ENCODE peak calls at places on chromosomes 3 and 15, in four cellular contexts. One of them, this sample, is unnamed.
A peak's percentile ranks its signal among the peaks of the same experiment; 100 is the strongest.

GRCh38 chr3:142468456-142468855 is 20.6 kb upstream of the XRN1 start:
- DNase-seq in fibroblast of lung: no peak
- DNase-seq in GM23338: no peak
- DNase-seq in GM23248: no peak
- DNase-seq in this sample: no peak

GRCh38 chr3:4750306-4751056 is 228.8 kb upstream of the BHLHE40 start:
- DNase-seq in GM23248: peak; percentile 62
- DNase-seq in fibroblast of lung: peak; percentile 93
- DNase-seq in GM23338: no peak
- DNase-seq in this sample: peak; percentile 91

GRCh38 chr3:142213298-142213697 is 12.1 kb downstream of the GK5 start:
- DNase-seq in GM23338: no peak
- DNase-seq in GM23248: peak; percentile 31
- DNase-seq in fibroblast of lung: peak; percentile 39
- DNase-seq in this sample: no peak

GRCh38 chr15:95911570-95912279 is 418.8 kb upstream of the NR2F2 start:
- DNase-seq in GM23248: no peak
- DNase-seq in GM23338: no peak
- DNase-seq in fibroblast of lung: no peak
- DNase-seq in this sample: no peak

GRCh38 chr15:53976844-53977392 is 1.3 kb upstream of the UNC13C start:
- DNase-seq in GM23248: no peak
- DNase-seq in GM23338: peak; percentile 37
- DNase-seq in fibroblast of lung: no peak
- DNase-seq in this sample: no peak

GRCh38 chr15:74156678-74157411 is 16.7 kb upstream of the ISLR start:
- DNase-seq in GM23248: peak; percentile 45
- DNase-seq in fibroblast of lung: peak; percentile 17
- DNase-seq in GM23338: no peak
- DNase-seq in this sample: no peak

GRCh38 chr3:19154693-19155250 is 6.5 kb downstream of the KCNH8 start:
- DNase-seq in fibroblast of lung: no peak
- DNase-seq in GM23248: no peak
- DNase-seq in GM23338: no peak
- DNase-seq in this sample: no peak

GRCh38 chr3:52614689-52615088 is 71.0 kb downstream of the PBRM1 start:
- DNase-seq in GM23248: peak; percentile 19
- DNase-seq in fibroblast of lung: peak; percentile 32
- DNase-seq in GM23338: no peak
- DNase-seq in this sample: no peak

GRCh38 chr15:40471105-40471777 is 457 bp downstream of the CHST14 start:
- DNase-seq in GM23248: peak; percentile 41
- DNase-seq in GM23338: peak; percentile 53
- DNase-seq in fibroblast of lung: peak; percentile 36
- DNase-seq in this sample: peak; percentile 41

GRCh38 chr3:129575233-129575986 is 31.1 kb downstream of the PLXND1 start:
- DNase-seq in fibroblast of lung: no peak
- DNase-seq in GM23338: no peak
- DNase-seq in GM23248: no peak
- DNase-seq in this sample: no peak

GRCh38 chr3:160023476-160023875 is 34.8 kb downstream of the IL12A start:
- DNase-seq in fibroblast of lung: no peak
- DNase-seq in GM23248: peak; percentile 68
- DNase-seq in GM23338: no peak
- DNase-seq in this sample: no peak

GRCh38 chr15:101568304-101568703 is 78.8 kb upstream of the PCSK6 start:
- DNase-seq in GM23338: no peak
- DNase-seq in fibroblast of lung: peak; percentile 43
- DNase-seq in GM23248: peak; percentile 17
- DNase-seq in this sample: peak; percentile 49

GRCh38 chr15:65072027-65072426 is 4.2 kb upstream of the RASL12 start:
- DNase-seq in GM23248: peak; percentile 69
- DNase-seq in fibroblast of lung: no peak
- DNase-seq in GM23338: no peak
- DNase-seq in this sample: no peak

GRCh38 chr3:124033360-124034015 is 41.6 kb upstream of the ROPN1 start:
- DNase-seq in fibroblast of lung: peak; percentile 12
- DNase-seq in GM23248: peak; percentile 53
- DNase-seq in GM23338: peak; percentile 51
- DNase-seq in this sample: no peak

GRCh38 chr3:81816473-81817260 is 55.2 kb upstream of the GBE1 start:
- DNase-seq in fibroblast of lung: peak; percentile 56
- DNase-seq in GM23338: no peak
- DNase-seq in GM23248: peak; percentile 34
- DNase-seq in this sample: no peak

GRCh38 chr3:15933439-15934144 is 135.8 kb upstream of the ANKRD28 start:
- DNase-seq in fibroblast of lung: peak; percentile 71
- DNase-seq in GM23338: no peak
- DNase-seq in GM23248: peak; percentile 80
- DNase-seq in this sample: no peak

GRCh38 chr3:178302966-178303930 is 233.0 kb upstream of the KCNMB2 start:
- DNase-seq in GM23338: no peak
- DNase-seq in fibroblast of lung: no peak
- DNase-seq in GM23248: peak; percentile 10
- DNase-seq in this sample: peak; percentile 73

GRCh38 chr3:158765518-158766205 is 33.4 kb upstream of the RARRES1 start:
- DNase-seq in fibroblast of lung: peak; percentile 69
- DNase-seq in GM23248: no peak
- DNase-seq in GM23338: no peak
- DNase-seq in this sample: no peak

GRCh38 chr3:31503456-31503855 is 29.3 kb upstream of the STT3B start:
- DNase-seq in GM23248: peak; percentile 32
- DNase-seq in GM23338: no peak
- DNase-seq in fibroblast of lung: no peak
- DNase-seq in this sample: no peak

GRCh38 chr15:41507820-41508290 is 5.8 kb downstream of the LTK start:
- DNase-seq in GM23338: no peak
- DNase-seq in fibroblast of lung: no peak
- DNase-seq in GM23248: no peak
- DNase-seq in this sample: no peak

GRCh38 chr15:90367578-90367977 is 15.5 kb downstream of the ZNF774 start:
- DNase-seq in fibroblast of lung: peak; percentile 64
- DNase-seq in GM23248: peak; percentile 74
- DNase-seq in GM23338: no peak
- DNase-seq in this sample: no peak
- H2AFZ ChIP-seq in fibroblast of lung: no peak overlapping the region
- H2AFZ ChIP-seq in GM23248: peak overlapping the region; percentile 58
- H2AFZ ChIP-seq in GM23338: peak overlapping the region; percentile 18
- H2AFZ ChIP-seq in this sample: no peak overlapping the region

GRCh38 chr3:49554639-49555265 is 475 bp downstream of the BSN start:
- DNase-seq in GM23338: peak; percentile 65
- DNase-seq in GM23248: no peak
- DNase-seq in fibroblast of lung: no peak
- DNase-seq in this sample: no peak
- TF ChIP-seq EZH2 in GM23338: no peak
- TF ChIP-seq EZH2 in GM23248: no peak
- TF ChIP-seq EZH2 in fibroblast of lung: peak; percentile 44
- TF ChIP-seq EZH2 in this sample: no peak

GRCh38 chr3:47868306-47868705 is 65.4 kb downstream of the DHX30 start:
- DNase-seq in fibroblast of lung: no peak
- DNase-seq in GM23338: no peak
- DNase-seq in GM23248: no peak
- DNase-seq in this sample: no peak

GRCh38 chr3:47870702-47871255 is 67.8 kb downstream of the DHX30 start:
- DNase-seq in GM23338: no peak
- DNase-seq in fibroblast of lung: no peak
- DNase-seq in GM23248: no peak
- DNase-seq in this sample: no peak

GRCh38 chr3:47870156-47870555 is 67.2 kb downstream of the DHX30 start:
- DNase-seq in GM23248: peak; percentile 47
- DNase-seq in GM23338: no peak
- DNase-seq in fibroblast of lung: no peak
- DNase-seq in this sample: no peak

GRCh38 chr3:47865192-47865591 is 62.3 kb downstream of the DHX30 start:
- DNase-seq in GM23248: peak; percentile 35
- DNase-seq in fibroblast of lung: no peak
- DNase-seq in GM23338: no peak
- DNase-seq in this sample: no peak

DNA sequence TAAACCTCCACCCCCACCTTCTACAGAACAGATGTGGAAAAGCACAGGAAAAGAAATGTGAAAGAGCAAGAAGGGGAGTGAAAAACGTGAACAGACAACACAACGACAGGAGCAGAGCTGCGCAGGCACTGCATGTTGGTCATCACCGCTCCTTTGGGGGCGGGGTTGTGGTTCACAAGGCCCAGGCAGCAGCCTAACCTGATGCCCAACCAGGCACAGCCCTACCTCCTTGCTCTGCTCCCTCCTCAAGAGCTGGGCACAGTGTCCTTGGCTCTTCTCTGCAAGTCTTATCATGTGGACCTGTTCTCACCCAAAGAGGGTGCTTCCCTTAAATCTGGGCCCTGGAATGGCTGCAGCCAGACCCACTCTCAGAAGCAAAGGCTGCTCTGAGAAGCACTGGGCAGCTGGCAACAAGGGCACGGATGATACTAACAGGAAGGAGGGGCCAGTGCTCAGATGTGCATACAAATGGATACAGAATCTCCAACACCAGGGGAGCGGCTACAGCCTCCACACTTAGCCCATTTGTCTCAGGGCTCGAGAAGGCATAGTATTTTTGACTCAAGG is 64.6 kb downstream of the DHX30 start:
- DNase-seq in GM23338: no peak
- DNase-seq in fibroblast of lung: no peak
- DNase-seq in GM23248: no peak
- DNase-seq in this sample: no peak
- H3K36me3 ChIP-seq in GM23338: peaks cover 25% of the 10 kb centered on the region
- H3K36me3 ChIP-seq in fibroblast of lung: peaks cover 46% of the 10 kb centered on the region
- H3K36me3 ChIP-seq in GM23248: peaks cover 62% of the 10 kb centered on the region
- H3K36me3 ChIP-seq in this sample: peaks cover 40% of the 10 kb centered on the region

DNA sequence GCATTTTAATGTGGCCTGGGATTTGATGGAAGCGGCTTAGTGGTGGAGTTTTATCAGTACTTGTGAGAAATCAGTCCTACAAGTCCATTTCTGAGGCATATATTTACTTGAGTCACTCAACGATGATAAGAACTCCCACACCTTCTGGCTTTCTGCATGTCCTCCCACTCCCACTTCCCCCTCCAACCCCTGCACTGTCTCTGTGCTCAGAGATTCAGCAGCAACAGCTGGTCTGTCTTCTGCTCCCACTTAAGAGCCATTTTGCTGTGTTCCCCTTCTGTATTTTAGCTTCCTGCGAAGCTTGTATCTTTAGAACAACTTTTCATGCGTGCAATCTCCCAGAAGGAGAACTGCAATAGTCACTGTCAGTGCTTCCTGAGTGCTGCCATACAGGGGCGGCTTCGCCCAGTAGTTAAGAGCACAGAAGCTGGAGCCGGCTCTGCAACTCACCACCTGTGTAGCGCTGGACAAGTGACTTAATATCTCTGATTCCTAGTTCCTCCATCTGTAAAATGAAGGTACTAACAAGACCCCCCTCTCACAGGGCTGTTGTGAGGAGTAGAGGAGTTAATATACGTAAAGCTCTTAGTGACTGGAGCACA is 90.0 kb upstream of the SPATA12 start:
- DNase-seq in fibroblast of lung: peak; percentile 56
- DNase-seq in GM23248: no peak
- DNase-seq in GM23338: no peak
- DNase-seq in this sample: no peak
- H2AFZ ChIP-seq in fibroblast of lung: no peak overlapping the region
- H2AFZ ChIP-seq in GM23248: no peak overlapping the region
- H2AFZ ChIP-seq in GM23338: no peak overlapping the region
- H2AFZ ChIP-seq in this sample: no peak overlapping the region

GRCh38 chr3:44902628-44903027 is 28.2 kb downstream of the TGM4 start:
- DNase-seq in GM23248: no peak
- DNase-seq in fibroblast of lung: no peak
- DNase-seq in GM23338: no peak
- DNase-seq in this sample: no peak

GRCh38 chr3:44906997-44907396 is 32.6 kb downstream of the TGM4 start:
- DNase-seq in GM23338: no peak
- DNase-seq in fibroblast of lung: peak; percentile 31
- DNase-seq in GM23248: peak; percentile 24
- DNase-seq in this sample: no peak

GRCh38 chr3:44903314-44903713 is 28.9 kb downstream of the TGM4 start:
- DNase-seq in GM23338: no peak
- DNase-seq in GM23248: no peak
- DNase-seq in fibroblast of lung: no peak
- DNase-seq in this sample: no peak

GRCh38 chr3:44903751-44904150 is 29.3 kb downstream of the TGM4 start:
- DNase-seq in GM23248: no peak
- DNase-seq in fibroblast of lung: no peak
- DNase-seq in GM23338: no peak
- DNase-seq in this sample: no peak

DNA sequence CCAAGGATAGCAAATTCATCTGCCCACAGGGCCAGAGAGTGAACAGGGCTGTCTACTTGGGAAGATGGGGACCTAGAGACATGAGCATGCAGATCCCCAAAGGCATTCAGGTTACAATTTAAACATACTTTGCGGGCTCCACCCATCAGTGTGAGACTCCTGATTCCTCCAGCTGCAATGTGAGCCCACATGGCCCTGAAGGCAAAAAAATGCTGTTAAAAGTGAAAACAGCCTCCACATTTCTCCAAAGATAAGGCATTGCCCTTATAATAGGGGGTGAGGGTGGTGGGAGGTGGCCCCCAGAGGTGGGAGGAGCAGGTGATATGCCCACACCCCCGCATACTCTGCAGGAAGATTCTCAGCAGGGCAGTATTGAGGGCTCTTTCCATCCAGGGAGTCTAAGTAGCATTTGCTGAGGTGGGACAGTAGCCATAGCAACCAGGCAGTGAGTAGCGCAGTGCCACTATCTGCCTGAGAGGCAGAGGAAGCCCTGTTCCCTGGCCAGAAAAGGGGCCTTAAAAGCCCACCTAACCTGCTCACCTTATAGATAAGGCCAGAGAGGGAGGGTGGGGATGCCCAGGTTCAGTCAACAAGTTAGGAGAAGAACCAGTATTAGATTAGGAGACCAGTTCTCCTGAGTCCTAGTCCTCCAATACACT is 31.2 kb downstream of the TGM4 start:
- DNase-seq in GM23248: no peak
- DNase-seq in GM23338: peak; percentile 32
- DNase-seq in fibroblast of lung: no peak
- DNase-seq in this sample: no peak
- TF ChIP-seq EZH2 in GM23248: no peak
- TF ChIP-seq EZH2 in GM23338: no peak
- TF ChIP-seq EZH2 in fibroblast of lung: no peak
- TF ChIP-seq EZH2 in this sample: no peak

DNA sequence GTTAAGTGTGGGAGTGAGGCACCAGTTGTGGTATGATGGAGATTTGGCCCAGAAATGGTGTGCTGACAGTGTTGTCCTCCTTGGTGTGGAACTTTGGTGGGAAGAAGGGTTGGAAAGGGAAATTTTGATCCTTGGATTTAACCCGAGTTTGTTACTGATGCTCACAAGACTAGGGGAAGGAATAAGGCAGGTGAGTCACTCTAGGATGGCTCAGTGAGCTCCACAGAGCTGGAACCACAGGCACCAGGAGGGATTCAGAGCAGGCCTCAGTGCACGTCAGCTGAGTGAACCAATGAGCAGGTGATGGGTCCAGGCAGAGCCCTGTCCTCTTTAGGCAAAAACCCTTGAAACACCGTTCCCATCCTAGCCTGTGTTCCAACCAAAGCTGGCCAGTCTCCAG is 11.4 kb downstream of the CHRD start:
- DNase-seq in GM23338: no peak
- DNase-seq in GM23248: peak; percentile 16
- DNase-seq in fibroblast of lung: no peak
- DNase-seq in this sample: no peak
- H3K36me3 ChIP-seq in GM23338: no peaks in the 10 kb centered on the region
- H3K36me3 ChIP-seq in GM23248: no peaks in the 10 kb centered on the region
- H3K36me3 ChIP-seq in fibroblast of lung: no peaks in the 10 kb centered on the region
- H3K36me3 ChIP-seq in this sample: no peaks in the 10 kb centered on the region

GRCh38 chr3:174242311-174243041 is 616.7 kb upstream of the NAALADL2 start:
- DNase-seq in fibroblast of lung: peak; percentile 42
- DNase-seq in GM23338: no peak
- DNase-seq in GM23248: peak; percentile 28
- DNase-seq in this sample: no peak
- H2AFZ ChIP-seq in fibroblast of lung: no peak overlapping the region
- H2AFZ ChIP-seq in GM23338: no peak overlapping the region
- H2AFZ ChIP-seq in GM23248: peak overlapping the region; percentile 42
- H2AFZ ChIP-seq in this sample: no peak overlapping the region

This sample was measured in endothelial cell of umbilical vein.